ENCODE peak calls at places on chromosomes 16 and 17, in six cellular contexts. M is HT-29; S is left cardiac atrium; G is stimulated activated CD8-positive, alpha-beta memory T cell treated with anti-CD3 and anti-CD28 coated beads, Interleukin-12 subunit alpha, Interleukin-12 subunit beta, amount 100 ng/mL, for 4 hours; R is GM12865; F is left ventricle myocardium inferior. K is an unnamed sample.

GRCh38 chr17:79262624-79263023 is 188.0 kb downstream of the ENGASE start:
- DNase-seq in M (no peak), S (no peak), G (no peak), R (no peak), F (no peak), K (no peak)

GRCh38 chr17:42428141-42428944 is 5.3 kb upstream of the CAVIN1 start:
- DNase-seq in M (peak; percentile 79), S (peak; percentile 51), G (no peak), R (peak; percentile 71), F (no peak), K (peak; percentile 90)

GRCh38 chr16:20844588-20844987 is 38.3 kb downstream of the REXO5 start:
- DNase-seq in M (no peak), S (no peak), G (no peak), R (no peak), F (no peak), K (no peak)

GRCh38 chr16:81127051-81127450 is 30.9 kb upstream of the GCSH start:
- DNase-seq in M (no peak), S (no peak), G (no peak), R (no peak), F (no peak), K (no peak)

GRCh38 chr16:75572859-75573542 is 6.8 kb downstream of the GABARAPL2 start:
- DNase-seq in M (no peak), S (no peak), G (no peak), R (no peak), F (no peak), K (no peak)

GRCh38 chr16:12158428-12158827 is 181.9 kb downstream of the SNX29 start:
- DNase-seq in M (no peak), S (no peak), G (no peak), R (no peak), F (no peak), K (no peak)

GRCh38 chr17:61639818-61640217 is 48.8 kb upstream of the NACA2 start:
- DNase-seq in M (no peak), S (no peak), G (no peak), R (no peak), F (no peak), K (no peak)

GRCh38 chr16:56688762-56689161 is 6.5 kb downstream of the MT1X start:
- DNase-seq in M (no peak), S (no peak), G (no peak), R (no peak), F (no peak), K (no peak)

GRCh38 chr17:49549311-49549605 is 26.4 kb upstream of the NXPH3 start:
- DNase-seq in M (no peak), S (no peak), G (no peak), R (no peak), F (no peak), K (no peak)

GRCh38 chr17:18963126-18964017 is 11.4 kb downstream of the SLC5A10 start:
- DNase-seq in M (no peak), S (no peak), G (no peak), R (no peak), F (no peak), K (no peak)

GRCh38 chr16:15509593-15510520 is 75.5 kb downstream of the BMERB1 start:
- DNase-seq in M (no peak), S (no peak), G (no peak), R (no peak), F (no peak), K (no peak)

GRCh38 chr17:38970804-38971203 is 3.6 kb upstream of the FBXO47 start:
- DNase-seq in M (no peak), S (no peak), G (no peak), R (no peak), F (no peak), K (no peak)

GRCh38 chr17:74386397-74386796 is 19.1 kb downstream of the GPR142 start:
- DNase-seq in M (no peak), S (peak; percentile 75), G (no peak), R (no peak), F (peak; percentile 67), K (peak; percentile 13)

GRCh38 chr17:39926135-39926587 is 1.2 kb downstream of the ORMDL3 start:
- DNase-seq in M (no peak), S (no peak), G (no peak), R (no peak), F (no peak), K (no peak)

GRCh38 chr17:61425682-61426481 is 26.2 kb downstream of the TBX2 start:
- DNase-seq in M (no peak), S (no peak), G (no peak), R (no peak), F (no peak), K (no peak)

GRCh38 chr17:41581366-41582060 is 5.2 kb downstream of the KRT14 start:
- DNase-seq in M (no peak), S (no peak), G (no peak), R (no peak), F (no peak), K (no peak)

GRCh38 chr17:6753006-6753445 is 2.8 kb upstream of the XAF1 start:
- DNase-seq in M (peak; percentile 1), S (peak; percentile 79), G (peak; percentile 19), R (peak; percentile 52), F (peak; percentile 66), K (no peak)

GRCh38 chr16:8768701-8769100 is 28.7 kb downstream of the TMEM186 start:
- DNase-seq in M (no peak), S (no peak), G (no peak), R (no peak), F (no peak), K (no peak)

GRCh38 chr17:35141681-35142466 is at the start of gene NLE1:
- DNase-seq in M (peak; percentile 89), S (peak; percentile 88), G (peak; percentile 81), R (peak; percentile 92), F (peak; percentile 80), K (peak; percentile 35)

K was measured in tibial nerve.